ENCODE peak calls at places on chromosome 6, in nine cellular contexts. T is transverse colon, U is stomach, N is breast epithelium, H is GM12878, L is upper lobe of left lung, F is HCT116, Z is H1, J is endothelial cell of umbilical vein. D is an unnamed sample.

GRCh38 chr6:81480139-81480538 is 272.3 kb downstream of the TENT5A start:
- DNase-seq in T (no peak), U (no peak), N (no peak), H (no peak), L (no peak), F (no peak), Z (no peak), J (no peak), D (no peak)

GRCh38 chr6:13045676-13046075 is 282.7 kb downstream of the TBC1D7 start:
- DNase-seq in T (no peak), U (no peak), N (no peak), H (no peak), L (no peak), F (no peak), Z (no peak), J (no peak), D (no peak)

GRCh38 chr6:6577736-6578135 is 10.8 kb upstream of the LY86 start:
- DNase-seq in T (no peak), U (no peak), N (no peak), H (no peak), L (no peak), F (no peak), Z (no peak), J (no peak), D (no peak)

GRCh38 chr6:105402090-105402980 is 547 bp downstream of the PREP start:
- DNase-seq in T (peak; percentile 29), U (peak; percentile 36), N (peak; percentile 24), H (no peak), L (peak; percentile 42), F (no peak), Z (no peak), J (peak; percentile 52), D (peak; percentile 65)

GRCh38 chr6:155275808-155276480 is 12.1 kb downstream of the CLDN20 start:
- DNase-seq in T (no peak), U (no peak), N (no peak), H (no peak), L (no peak), F (no peak), Z (no peak), J (no peak), D (no peak)

GRCh38 chr6:73258721-73259120 is 4.3 kb downstream of the KHDC1 start:
- DNase-seq in T (no peak), U (no peak), N (no peak), H (no peak), L (no peak), F (no peak), Z (no peak), J (no peak), D (no peak)

GRCh38 chr6:140203611-140204553 is 829.4 kb upstream of the CITED2 start:
- DNase-seq in T (no peak), U (no peak), N (no peak), H (no peak), L (no peak), F (no peak), Z (no peak), J (peak; percentile 84), D (no peak)

GRCh38 chr6:15572296-15573016 is 90.4 kb downstream of the DTNBP1 start:
- DNase-seq in T (no peak), U (no peak), N (no peak), H (no peak), L (no peak), F (no peak), Z (no peak), J (no peak), D (no peak)

DNA sequence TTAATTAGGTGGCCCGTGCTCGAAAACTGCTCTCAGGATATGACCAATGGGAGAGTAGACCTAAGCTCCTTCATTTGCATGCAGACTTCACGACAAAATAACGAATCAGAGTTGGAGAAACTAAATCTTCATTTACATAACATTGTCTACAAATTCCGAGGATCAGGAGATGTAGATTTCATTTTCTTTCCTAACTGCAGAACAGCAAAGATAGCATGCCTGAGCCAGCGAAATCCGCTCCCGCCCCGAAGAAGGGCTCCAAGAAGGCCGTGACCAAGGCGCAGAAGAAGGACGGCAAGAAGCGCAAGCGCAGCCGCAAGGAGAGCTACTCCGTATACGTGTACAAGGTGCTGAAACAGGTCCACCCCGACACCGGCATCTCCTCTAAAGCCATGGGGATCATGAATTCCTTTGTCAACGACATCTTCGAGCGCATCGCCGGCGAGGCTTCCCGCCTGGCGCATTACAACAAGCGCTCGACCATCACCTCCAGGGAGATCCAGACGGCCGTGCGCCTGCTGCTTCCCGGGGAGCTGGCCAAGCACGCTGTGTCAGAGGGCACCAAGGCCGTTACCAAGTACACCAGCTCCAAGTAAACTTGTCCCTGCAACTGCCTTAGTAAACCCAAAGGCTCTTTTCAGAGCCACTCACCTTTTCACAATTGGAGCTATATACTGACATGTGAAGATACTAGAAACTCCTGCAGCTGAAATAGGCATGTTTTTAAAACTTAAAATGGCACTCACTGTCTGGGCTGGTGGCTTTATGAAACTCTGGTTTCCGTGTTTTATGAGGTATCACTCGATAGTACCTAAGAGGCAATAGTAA is 96.6 kb downstream of the HFE start:
- DNase-seq in T (peak; percentile 68), U (peak; percentile 59), N (peak; percentile 54), H (peak; percentile 84), L (peak; percentile 52), F (no peak), Z (no peak), J (peak; percentile 93), D (peak; percentile 88)
- TF ChIP-seq POLR2A in T (peak; percentile 93), U (no peak), N (peak; percentile 54), H (peak; percentile 85), L (peak; percentile 86), F (no peak), Z (peak; percentile 99), J (peak; percentile 59), D (peak; percentile 60)

GRCh38 chr6:46776070-46776752 is 17.0 kb upstream of the MEP1A start:
- DNase-seq in T (no peak), U (no peak), N (no peak), H (no peak), L (no peak), F (no peak), Z (no peak), J (no peak), D (no peak)

GRCh38 chr6:46772754-46773153 is 20.4 kb upstream of the MEP1A start:
- DNase-seq in T (peak; percentile 13), U (no peak), N (no peak), H (peak; percentile 9), L (peak; percentile 75), F (no peak), Z (no peak), J (no peak), D (no peak)

GRCh38 chr6:46771556-46771955 is 21.6 kb upstream of the MEP1A start:
- DNase-seq in T (no peak), U (no peak), N (no peak), H (no peak), L (no peak), F (no peak), Z (no peak), J (no peak), D (no peak)

GRCh38 chr6:46772038-46772437 is 21.2 kb upstream of the MEP1A start:
- DNase-seq in T (no peak), U (no peak), N (no peak), H (no peak), L (no peak), F (no peak), Z (no peak), J (no peak), D (no peak)

DNA sequence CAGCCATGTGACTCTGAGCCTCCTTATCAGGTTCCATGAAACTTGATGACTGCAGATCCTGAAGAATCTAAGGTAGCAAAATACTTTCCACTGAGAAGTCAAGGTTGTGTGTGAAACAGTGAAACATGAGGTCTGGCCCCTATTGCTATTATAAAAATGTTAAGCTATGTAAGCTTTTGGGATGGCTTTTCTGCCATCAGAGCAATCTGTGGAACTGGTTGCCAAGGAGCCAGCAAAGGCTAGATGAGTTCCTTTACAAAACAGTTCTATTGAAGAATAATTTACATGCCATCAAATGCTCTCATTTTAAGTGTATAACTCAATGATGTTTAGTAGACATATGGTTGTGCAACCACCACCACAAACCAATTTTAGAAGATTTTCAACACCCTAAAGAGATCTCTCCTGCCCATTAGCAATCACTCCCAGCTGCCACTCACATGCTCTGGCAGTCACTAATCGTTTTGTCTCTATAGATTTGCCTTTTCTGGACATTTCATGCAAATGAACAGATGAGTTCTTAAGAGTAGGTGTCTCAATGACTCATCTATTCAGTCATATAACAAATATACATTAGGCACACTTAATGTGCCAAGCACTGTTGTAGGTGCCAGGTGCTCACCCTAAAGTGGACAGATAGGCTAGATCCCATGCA is 19.9 kb upstream of the MEP1A start:
- DNase-seq in T (no peak), U (no peak), N (no peak), H (no peak), L (no peak), F (no peak), Z (no peak), J (no peak), D (no peak)
- H3K27ac ChIP-seq in T (peak overlapping the region; percentile 0), U (no peak overlapping the region), N (no peak overlapping the region), H (no peak overlapping the region), L (peak overlapping the region; percentile 18), F (no peak overlapping the region), Z (no peak overlapping the region), J (no peak overlapping the region), D (no peak overlapping the region)

GRCh38 chr6:111177131-111177530 is 89.8 kb downstream of the SLC16A10 start:
- DNase-seq in T (no peak), U (no peak), N (no peak), H (no peak), L (no peak), F (no peak), Z (no peak), J (no peak), D (no peak)

GRCh38 chr6:111173946-111174345 is 86.6 kb downstream of the SLC16A10 start:
- DNase-seq in T (no peak), U (no peak), N (no peak), H (no peak), L (no peak), F (no peak), Z (no peak), J (peak; percentile 4), D (no peak)

GRCh38 chr6:111175135-111175534 is 87.8 kb downstream of the SLC16A10 start:
- DNase-seq in T (no peak), U (no peak), N (no peak), H (no peak), L (no peak), F (no peak), Z (no peak), J (no peak), D (no peak)

GRCh38 chr6:111176038-111176762 is 88.9 kb downstream of the SLC16A10 start:
- DNase-seq in T (no peak), U (no peak), N (no peak), H (no peak), L (no peak), F (no peak), Z (no peak), J (no peak), D (no peak)

DNA sequence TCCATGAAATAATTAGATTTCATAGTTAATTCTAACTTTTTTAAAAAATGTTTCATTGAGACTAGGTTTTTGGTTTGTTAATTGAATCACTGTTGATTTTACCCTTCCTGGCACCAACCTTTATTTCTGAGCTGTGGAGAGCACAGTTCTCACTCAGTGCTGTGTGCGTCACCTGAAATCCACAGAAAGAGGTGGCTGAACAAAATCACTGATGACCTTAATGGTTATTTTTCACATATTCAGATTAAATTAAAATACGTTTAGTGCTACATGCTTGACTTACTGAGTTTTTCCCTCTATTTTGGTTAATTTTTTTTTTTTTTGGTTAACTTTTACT is 89.4 kb downstream of the SLC16A10 start:
- DNase-seq in T (no peak), U (no peak), N (no peak), H (no peak), L (no peak), F (no peak), Z (no peak), J (no peak), D (no peak)
- TF ChIP-seq POLR2AphosphoS5 in T (no peak), U (no peak), N (no peak), H (no peak), L (no peak), F (no peak), Z (no peak), J (no peak), D (no peak)

DNA sequence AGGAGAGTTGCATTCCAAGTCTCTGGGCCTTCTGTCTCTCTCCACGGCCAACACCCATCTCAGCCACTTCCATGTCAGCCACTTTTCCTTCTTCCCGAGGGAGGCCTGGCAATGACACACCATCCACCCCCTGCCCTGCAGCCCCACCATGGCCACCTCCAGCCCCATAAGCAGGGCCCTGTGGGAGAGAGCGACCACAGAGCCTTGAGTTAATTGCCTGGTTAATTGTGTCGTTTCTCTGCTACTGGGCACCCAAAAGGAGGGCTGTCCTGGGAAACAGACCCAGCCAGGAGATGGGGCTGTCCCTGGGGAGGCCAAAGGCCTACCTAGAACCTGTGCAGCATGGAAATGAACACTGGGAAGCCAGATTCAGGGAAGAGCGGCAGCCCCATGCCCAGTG is 13.3 kb downstream of the CCDC167 start:
- DNase-seq in T (no peak), U (no peak), N (no peak), H (no peak), L (no peak), F (no peak), Z (no peak), J (no peak), D (no peak)
- TF ChIP-seq POLR2A in T (no peak), U (no peak), N (no peak), H (no peak), L (no peak), F (no peak), Z (no peak), J (no peak), D (no peak)

D was measured in sigmoid colon.